ENCODE peak calls at places on chromosome 1, in four cellular contexts. H is hepatocyte, R is GM23338, L is mammary epithelial cell. O is an unnamed sample.

GRCh38 chr1:36166938-36167910 is 11.3 kb downstream of the MAP7D1 start:
- DNase-seq in H (no peak), R (no peak), L (peak; percentile 82), O (peak; percentile 35)

GRCh38 chr1:7648761-7649384 is 122.2 kb upstream of the VAMP3 start:
- DNase-seq in H (no peak), R (no peak), L (no peak), O (no peak)

GRCh38 chr1:155900161-155900560 is 11.0 kb downstream of the RIT1 start:
- DNase-seq in H (no peak), R (no peak), L (no peak), O (no peak)

GRCh38 chr1:8947127-8947691 is 1.5 kb downstream of the CA6 start:
- DNase-seq in H (no peak), R (no peak), L (no peak), O (no peak)

GRCh38 chr1:211313392-211313791 is 13.2 kb upstream of the TRAF5 start:
- DNase-seq in H (no peak), R (no peak), L (no peak), O (no peak)

GRCh38 chr1:156836892-156837291 is 20.2 kb upstream of the SH2D2A start:
- DNase-seq in H (no peak), R (no peak), L (no peak), O (no peak)

GRCh38 chr1:209176866-209177430 is 406.6 kb upstream of the CAMK1G start:
- DNase-seq in H (no peak), R (no peak), L (no peak), O (peak; percentile 29)

GRCh38 chr1:94335950-94336349 is 82.2 kb upstream of the ABCD3 start:
- DNase-seq in H (peak; percentile 90), R (peak; percentile 92), L (peak; percentile 80), O (peak; percentile 97)

GRCh38 chr1:194176212-194176611 is 989.8 kb upstream of the B3GALT2 start:
- DNase-seq in H (no peak), R (peak; percentile 74), L (no peak), O (no peak)

GRCh38 chr1:40697436-40697835 is 5.9 kb downstream of the NFYC start:
- DNase-seq in H (no peak), R (no peak), L (no peak), O (no peak)

GRCh38 chr1:243748706-243749283 is 101.2 kb downstream of the AKT3 start:
- DNase-seq in H (peak; percentile 80), R (peak; percentile 86), L (peak; percentile 56), O (peak; percentile 90)

GRCh38 chr1:174743654-174744561 is 255.8 kb upstream of the CACYBP start:
- DNase-seq in H (peak; percentile 54), R (peak; percentile 76), L (peak; percentile 28), O (peak; percentile 42)

GRCh38 chr1:99170516-99170915 is 93.8 kb upstream of the PLPPR4 start:
- DNase-seq in H (no peak), R (no peak), L (peak; percentile 46), O (peak; percentile 84)

GRCh38 chr1:175481126-175482071 is 262.0 kb downstream of the TNR start:
- DNase-seq in H (no peak), R (peak; percentile 56), L (peak; percentile 9), O (peak; percentile 38)

GRCh38 chr1:215719569-215719968 is 152.5 kb downstream of the KCTD3 start:
- DNase-seq in H (no peak), R (no peak), L (no peak), O (peak; percentile 54)

GRCh38 chr1:30607723-30608122 is 115.7 kb downstream of the MATN1 start:
- DNase-seq in H (no peak), R (no peak), L (no peak), O (no peak)

GRCh38 chr1:204443871-204444581 is 32.4 kb upstream of the PPP1R15B start:
- DNase-seq in H (no peak), R (no peak), L (peak; percentile 93), O (peak; percentile 96)

GRCh38 chr1:157166581-157166980 is 28.4 kb upstream of the ETV3 start:
- DNase-seq in H (no peak), R (no peak), L (no peak), O (no peak)

GRCh38 chr1:12130466-12131130 is 36.2 kb upstream of the TNFRSF1B start:
- DNase-seq in H (no peak), R (no peak), L (no peak), O (no peak)

DNA sequence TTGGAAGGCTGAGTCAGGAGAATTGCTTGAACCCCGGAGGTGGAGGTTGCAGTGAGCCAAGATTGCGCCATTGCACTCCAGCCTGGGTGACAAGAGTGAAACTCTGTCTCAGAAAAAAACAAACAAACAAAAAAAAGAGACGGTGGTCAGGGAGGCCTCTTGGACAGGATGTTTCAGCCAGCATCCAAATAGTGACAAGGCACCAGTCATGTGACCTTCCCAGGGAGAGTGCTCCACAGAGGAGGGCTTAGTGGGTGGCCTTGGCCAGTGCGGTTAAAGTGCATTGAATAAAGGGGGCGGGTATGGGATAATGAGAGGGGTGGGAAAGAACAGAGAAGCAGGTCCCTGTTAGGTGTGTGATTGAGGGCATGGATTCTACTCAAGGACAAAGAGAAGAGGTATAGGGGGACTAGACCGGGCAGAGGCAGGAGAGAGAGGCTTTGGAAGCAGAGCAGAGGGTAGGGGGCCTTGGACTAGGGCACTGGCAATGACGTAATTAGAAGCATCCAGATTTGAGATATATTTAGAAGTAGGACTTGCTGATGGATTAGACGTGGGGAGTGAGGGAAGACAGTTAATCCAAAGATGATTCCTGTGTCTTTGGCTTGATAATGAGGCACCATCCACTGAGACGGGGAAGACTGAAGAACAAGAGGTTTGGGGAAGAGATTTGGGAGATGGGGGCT is 12.0 kb upstream of the RYR2 start:
- DNase-seq in H (no peak), R (no peak), L (no peak), O (no peak)
- H2AFZ ChIP-seq in H (no peak overlapping the region), R (no peak overlapping the region), L (no peak overlapping the region), O (no peak overlapping the region)

GRCh38 chr1:111571987-111572386 is 47.6 kb upstream of the RAP1A start:
- DNase-seq in H (no peak), R (peak; percentile 22), L (no peak), O (no peak)

GRCh38 chr1:111571239-111571638 is 48.4 kb upstream of the RAP1A start:
- DNase-seq in H (no peak), R (peak; percentile 11), L (no peak), O (no peak)

GRCh38 chr1:111569913-111570312 is 49.7 kb upstream of the RAP1A start:
- DNase-seq in H (no peak), R (no peak), L (no peak), O (no peak)

GRCh38 chr1:111568160-111568559 is 51.4 kb upstream of the RAP1A start:
- DNase-seq in H (no peak), R (no peak), L (no peak), O (no peak)

GRCh38 chr1:111570781-111571181 is 48.8 kb upstream of the RAP1A start:
- DNase-seq in H (no peak), R (peak; percentile 72), L (peak; percentile 26), O (peak; percentile 31)
- TF ChIP-seq CTCF in H (no peak), R (peak; percentile 53), L (peak; percentile 23), O (peak; percentile 47)

GRCh38 chr1:19465123-19465522 is 20.2 kb downstream of the CAPZB start:
- DNase-seq in H (no peak), R (no peak), L (no peak), O (no peak)
- H3K4me1 ChIP-seq in H (peaks cover 51% of the 10 kb centered on the region), R (peaks cover 86% of the 10 kb centered on the region), L (peaks cover 22% of the 10 kb centered on the region), O (peaks cover 27% of the 10 kb centered on the region)

GRCh38 chr1:203403586-203403985 is 52.7 kb upstream of the FMOD start:
- DNase-seq in H (no peak), R (no peak), L (no peak), O (no peak)

GRCh38 chr1:203401151-203401550 is 50.2 kb upstream of the FMOD start:
- DNase-seq in H (no peak), R (no peak), L (no peak), O (no peak)

GRCh38 chr1:203405703-203406430 is 54.9 kb upstream of the FMOD start:
- DNase-seq in H (no peak), R (no peak), L (no peak), O (no peak)

GRCh38 chr1:203404546-203404945 is 53.6 kb upstream of the FMOD start:
- DNase-seq in H (no peak), R (no peak), L (no peak), O (no peak)

DNA sequence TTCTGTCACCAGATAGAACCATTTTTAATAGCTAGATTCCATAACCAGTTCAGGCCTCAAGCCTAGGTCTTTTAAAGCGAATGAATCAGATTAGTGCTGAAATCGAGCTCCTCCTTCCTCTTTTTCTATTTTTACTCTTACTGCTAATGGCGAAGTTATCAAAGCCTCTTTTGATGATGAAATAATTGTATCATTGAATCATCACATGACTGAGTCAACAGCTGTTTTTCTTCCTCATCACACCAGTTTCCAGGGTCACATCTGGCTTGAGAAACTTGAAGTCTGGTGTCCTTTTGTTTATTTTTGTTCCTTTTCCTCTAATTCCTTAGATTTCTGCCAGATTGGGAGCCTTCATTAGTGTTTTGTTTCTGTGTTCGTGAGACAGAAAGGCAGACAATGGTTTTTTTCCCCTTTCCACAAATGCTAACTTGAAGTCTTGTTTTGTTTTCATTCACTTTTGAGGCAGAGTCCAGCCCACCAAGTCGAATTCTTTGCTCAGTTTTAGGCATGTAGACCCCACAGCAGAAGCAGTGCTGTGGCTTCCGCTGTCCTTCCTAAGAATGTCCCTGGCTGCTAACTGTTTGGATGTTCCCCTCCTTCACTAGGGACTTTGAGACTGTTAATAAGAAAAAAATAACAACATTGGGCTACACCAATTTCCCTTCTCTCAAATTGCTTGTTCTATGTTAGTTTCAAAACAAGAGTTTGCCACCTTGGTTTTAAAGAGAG is 51.9 kb upstream of the FMOD start:
- DNase-seq in H (no peak), R (no peak), L (peak; percentile 58), O (no peak)
- H2AFZ ChIP-seq in H (no peak overlapping the region), R (peak overlapping the region; percentile 65), L (no peak overlapping the region), O (no peak overlapping the region)

DNA sequence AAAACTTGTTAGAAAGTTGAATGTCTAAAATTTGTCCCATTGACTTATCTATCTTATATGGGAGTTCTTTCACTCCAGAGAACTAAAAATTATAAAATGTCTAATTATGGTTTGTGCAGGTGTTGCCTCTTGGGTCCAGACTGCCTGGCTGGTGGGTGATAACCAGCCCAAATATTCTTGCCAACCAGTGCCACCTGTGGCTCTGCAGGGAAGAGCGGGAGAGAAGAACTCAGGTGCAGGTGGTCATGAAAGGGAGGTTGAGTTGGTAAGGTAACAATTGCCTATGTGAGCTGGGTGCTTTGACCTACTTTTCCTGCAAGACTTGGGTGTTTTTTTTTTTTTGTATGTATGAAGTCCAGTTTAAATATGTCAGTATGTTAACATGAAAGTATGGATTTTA is 10.2 kb downstream of the RPS6KC1 start:
- DNase-seq in H (no peak), R (peak; percentile 43), L (no peak), O (peak; percentile 39)
- TF ChIP-seq CTCF in H (no peak), R (peak; percentile 41), L (peak; percentile 20), O (peak; percentile 58)

DNA sequence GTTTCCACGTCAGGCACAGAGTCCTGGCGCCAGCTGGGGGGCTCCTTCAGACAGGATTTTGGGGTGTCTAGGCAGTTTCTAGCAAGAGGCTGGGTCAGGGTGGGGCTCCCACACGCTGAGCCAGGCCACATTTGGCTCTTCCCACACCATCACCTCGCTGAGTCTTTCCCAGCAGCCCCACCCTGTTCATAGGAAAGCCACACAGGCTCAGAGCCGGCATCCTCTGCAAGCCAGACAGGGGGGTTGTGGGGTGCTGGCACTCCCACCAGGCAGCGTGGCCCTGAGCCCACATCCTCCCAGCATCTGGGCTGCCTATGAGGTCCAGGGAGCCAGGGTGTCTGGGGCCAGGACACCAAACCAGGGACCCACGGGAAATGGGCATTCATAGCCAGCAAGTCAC is 2.8 kb upstream of the GPR153 start:
- DNase-seq in H (no peak), R (no peak), L (no peak), O (no peak)
- H3K4me1 ChIP-seq in H (peaks cover 7% of the 10 kb centered on the region), R (no peaks in the 10 kb centered on the region), L (peaks cover 40% of the 10 kb centered on the region), O (peaks cover 42% of the 10 kb centered on the region)